ENCODE peak calls at places on chromosome 2, in ten cellular contexts. One of them, this sample, is unnamed.

GRCh38 chr2:31476511-31477171 is 62.1 kb upstream of the XDH start:
- DNase-seq in HL-60: no peak
- DNase-seq in fibroblast of pulmonary artery: no peak
- DNase-seq in endothelial cell: no peak
- DNase-seq in naive thymus-derived CD4-positive, alpha-beta T cell: no peak
- DNase-seq in T follicular helper cell: no peak
- DNase-seq in activated CD8-positive, alpha-beta T cell treated with anti-CD3 and anti-CD28 coated beads for 36 hours: no peak
- DNase-seq in GM19239: no peak
- DNase-seq in GM20000: no peak
- DNase-seq in GM04503: peak; percentile 32
- DNase-seq in this sample: no peak

GRCh38 chr2:219522111-219523030 is 8.1 kb downstream of the ASIC4 start:
- DNase-seq in HL-60: no peak
- DNase-seq in fibroblast of pulmonary artery: peak; percentile 46
- DNase-seq in endothelial cell: peak; percentile 49
- DNase-seq in naive thymus-derived CD4-positive, alpha-beta T cell: no peak
- DNase-seq in T follicular helper cell: no peak
- DNase-seq in activated CD8-positive, alpha-beta T cell treated with anti-CD3 and anti-CD28 coated beads for 36 hours: no peak
- DNase-seq in GM19239: no peak
- DNase-seq in GM20000: no peak
- DNase-seq in GM04503: peak; percentile 57
- DNase-seq in this sample: peak; percentile 81

GRCh38 chr2:134261398-134262131 is 7.7 kb downstream of the MGAT5 start:
- DNase-seq in HL-60: no peak
- DNase-seq in fibroblast of pulmonary artery: peak; percentile 49
- DNase-seq in endothelial cell: no peak
- DNase-seq in naive thymus-derived CD4-positive, alpha-beta T cell: no peak
- DNase-seq in T follicular helper cell: no peak
- DNase-seq in activated CD8-positive, alpha-beta T cell treated with anti-CD3 and anti-CD28 coated beads for 36 hours: no peak
- DNase-seq in GM19239: no peak
- DNase-seq in GM20000: no peak
- DNase-seq in GM04503: no peak
- DNase-seq in this sample: peak; percentile 45

GRCh38 chr2:129912871-129913694 is 66.4 kb upstream of the RAB6C start:
- DNase-seq in HL-60: no peak
- DNase-seq in fibroblast of pulmonary artery: no peak
- DNase-seq in endothelial cell: no peak
- DNase-seq in naive thymus-derived CD4-positive, alpha-beta T cell: no peak
- DNase-seq in T follicular helper cell: no peak
- DNase-seq in activated CD8-positive, alpha-beta T cell treated with anti-CD3 and anti-CD28 coated beads for 36 hours: no peak
- DNase-seq in GM19239: no peak
- DNase-seq in GM20000: no peak
- DNase-seq in GM04503: no peak
- DNase-seq in this sample: no peak

GRCh38 chr2:135168119-135168872 is 116.2 kb downstream of the RAB3GAP1 start:
- DNase-seq in HL-60: no peak
- DNase-seq in fibroblast of pulmonary artery: no peak
- DNase-seq in endothelial cell: no peak
- DNase-seq in naive thymus-derived CD4-positive, alpha-beta T cell: no peak
- DNase-seq in T follicular helper cell: no peak
- DNase-seq in activated CD8-positive, alpha-beta T cell treated with anti-CD3 and anti-CD28 coated beads for 36 hours: no peak
- DNase-seq in GM19239: no peak
- DNase-seq in GM20000: no peak
- DNase-seq in GM04503: no peak
- DNase-seq in this sample: no peak

GRCh38 chr2:13005761-13006336 is 289.1 kb downstream of the TRIB2 start:
- DNase-seq in HL-60: no peak
- DNase-seq in fibroblast of pulmonary artery: peak; percentile 85
- DNase-seq in endothelial cell: no peak
- DNase-seq in naive thymus-derived CD4-positive, alpha-beta T cell: no peak
- DNase-seq in T follicular helper cell: no peak
- DNase-seq in activated CD8-positive, alpha-beta T cell treated with anti-CD3 and anti-CD28 coated beads for 36 hours: no peak
- DNase-seq in GM19239: no peak
- DNase-seq in GM20000: no peak
- DNase-seq in GM04503: no peak
- DNase-seq in this sample: peak; percentile 58

GRCh38 chr2:7052404-7052803 is 135.2 kb downstream of the RNF144A start:
- DNase-seq in HL-60: no peak
- DNase-seq in fibroblast of pulmonary artery: no peak
- DNase-seq in endothelial cell: no peak
- DNase-seq in naive thymus-derived CD4-positive, alpha-beta T cell: no peak
- DNase-seq in T follicular helper cell: no peak
- DNase-seq in activated CD8-positive, alpha-beta T cell treated with anti-CD3 and anti-CD28 coated beads for 36 hours: no peak
- DNase-seq in GM19239: peak; percentile 34
- DNase-seq in GM20000: no peak
- DNase-seq in GM04503: no peak
- DNase-seq in this sample: no peak

GRCh38 chr2:148875387-148876051 is 492 bp downstream of the KIF5C start:
- DNase-seq in HL-60: no peak
- DNase-seq in fibroblast of pulmonary artery: no peak
- DNase-seq in endothelial cell: no peak
- DNase-seq in naive thymus-derived CD4-positive, alpha-beta T cell: no peak
- DNase-seq in T follicular helper cell: no peak
- DNase-seq in activated CD8-positive, alpha-beta T cell treated with anti-CD3 and anti-CD28 coated beads for 36 hours: peak; percentile 11
- DNase-seq in GM19239: no peak
- DNase-seq in GM20000: peak; percentile 59
- DNase-seq in GM04503: no peak
- DNase-seq in this sample: no peak

This sample was measured in fibroblast of villous mesenchyme.